ENCODE peak calls at places on chromosome 14, in five cellular contexts. Q, A, F, B and O are unnamed samples.

GRCh38 chr14:68792022-68792829 is 641 bp downstream of the ZFP36L1 start:
- DNase-seq in Q (no peak), A (peak), F (peak), B (no peak), O (no peak)

GRCh38 chr14:96095581-96096476 is 56.7 kb downstream of the C14orf132 start:
- DNase-seq in Q (peak), A (peak), F (no peak), B (no peak), O (no peak)

GRCh38 chr14:63492391-63492790 is 50.8 kb downstream of the PPP2R5E start:
- DNase-seq in Q (peak), A (no peak), F (no peak), B (no peak), O (no peak)

GRCh38 chr14:30296956-30297405 is 262.0 kb upstream of the G2E3 start:
- DNase-seq in Q (no peak), A (no peak), F (no peak), B (no peak), O (no peak)

GRCh38 chr14:30553311-30553989 is 5.5 kb upstream of the G2E3 start:
- DNase-seq in Q (peak), A (no peak), F (no peak), B (no peak), O (no peak)

GRCh38 chr14:101066826-101067508 is 163.4 kb upstream of the RTL1 start:
- DNase-seq in Q (no peak), A (no peak), F (no peak), B (peak), O (peak)

GRCh38 chr14:90795744-90796143 is 20.5 kb downstream of the TTC7B start:
- DNase-seq in Q (peak), A (no peak), F (no peak), B (no peak), O (no peak)

GRCh38 chr14:96037891-96038557 is 1.1 kb upstream of the C14orf132 start:
- DNase-seq in Q (no peak), A (peak), F (no peak), B (peak), O (no peak)

GRCh38 chr14:35046048-35046750 is at the start of gene FAM177A1:
- DNase-seq in Q (peak), A (peak), F (peak), B (peak), O (peak)
- TF ChIP-seq POLR2A in Q (peak), A (no peak), F (peak), B (peak), O (peak)

GRCh38 chr14:22699801-22700564 is 55.8 kb upstream of the OR6J1 start:
- DNase-seq in Q (no peak), A (no peak), F (no peak), B (no peak), O (no peak)
- TF ChIP-seq POLR2A in Q (no peak), A (no peak), F (no peak), B (no peak), O (no peak)

DNA sequence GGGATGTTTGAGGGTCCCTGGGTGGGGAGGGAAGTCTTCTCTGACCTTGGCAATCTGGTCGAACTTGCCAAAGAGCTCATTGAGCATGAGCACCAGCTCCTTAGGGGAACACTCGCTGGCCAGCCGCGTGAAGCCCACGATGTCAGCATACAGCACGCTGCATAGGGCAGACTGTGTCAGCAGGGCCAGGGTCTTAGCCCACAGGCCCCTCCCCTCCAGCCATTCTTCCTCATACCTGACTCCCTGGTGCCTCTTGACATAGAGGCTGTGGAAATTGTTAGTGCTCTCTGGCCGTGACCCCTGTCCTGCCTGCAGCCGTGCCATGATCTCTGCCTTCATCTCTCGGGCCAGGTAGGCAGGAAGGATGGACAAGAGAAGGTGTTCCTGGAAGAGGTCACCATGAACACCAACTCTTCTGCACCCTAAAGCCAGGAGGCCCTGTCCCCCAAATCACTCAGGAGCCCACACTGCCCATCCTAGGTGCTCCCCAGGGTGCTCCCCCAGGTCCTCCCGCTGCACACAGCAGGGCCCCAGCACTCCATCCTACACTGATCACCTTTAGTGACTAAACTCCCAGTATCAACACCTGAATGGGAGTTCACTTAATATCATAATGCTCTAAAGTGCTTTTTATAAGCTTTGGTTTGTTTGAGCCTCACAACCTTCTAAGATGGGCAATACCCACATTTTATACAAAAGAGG is 3.7 kb downstream of the ADCY4 start:
- DNase-seq in Q (no peak), A (no peak), F (no peak), B (no peak), O (no peak)
- TF ChIP-seq POLR2A in Q (no peak), A (no peak), F (no peak), B (no peak), O (no peak)

GRCh38 chr14:99944241-99944651 is 121.0 kb upstream of the EVL start:
- DNase-seq in Q (no peak), A (peak), F (no peak), B (peak), O (no peak)
- TF ChIP-seq POLR2A in Q (no peak), A (no peak), F (no peak), B (no peak), O (no peak)

DNA sequence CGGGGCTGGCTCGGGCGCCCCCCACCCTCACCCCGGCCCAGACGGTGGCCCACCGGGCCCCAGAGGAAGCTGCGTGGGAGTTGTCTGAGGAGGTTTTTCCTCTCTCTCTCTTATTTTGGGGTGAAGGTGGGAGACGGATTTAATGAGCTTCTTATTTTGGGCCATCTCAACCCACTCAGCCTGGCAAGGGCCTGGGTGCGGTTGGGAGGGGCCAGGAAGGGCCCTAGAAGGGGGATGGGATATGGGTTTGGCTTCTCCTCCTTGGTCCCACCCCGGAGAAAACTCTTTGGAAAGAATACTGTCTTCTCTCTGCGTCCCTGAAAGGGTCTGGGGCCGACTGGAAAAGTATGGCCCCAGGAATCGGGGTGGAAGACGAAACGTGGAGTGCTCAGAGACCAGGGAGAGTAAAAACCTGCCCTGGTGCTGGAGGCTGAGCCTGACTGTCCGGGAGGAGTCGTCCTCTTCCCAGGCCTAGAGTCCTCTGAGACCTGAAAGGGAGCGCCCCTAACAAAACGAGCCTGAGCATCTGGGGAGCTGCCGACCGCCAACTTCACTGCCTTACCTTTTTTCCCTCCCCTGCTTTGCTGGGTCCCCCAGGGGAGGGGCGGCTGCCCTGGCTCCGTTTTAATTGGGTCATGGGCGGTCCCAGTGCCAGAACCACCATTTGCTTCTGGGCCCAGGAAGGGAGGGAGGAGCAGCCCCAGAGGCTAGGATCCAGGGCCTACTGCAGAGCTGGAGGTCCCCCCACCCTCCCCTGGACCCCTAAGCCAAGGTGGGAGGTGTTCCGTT is 1.6 kb downstream of the MMP14 start:
- DNase-seq in Q (peak), A (no peak), F (no peak), B (peak), O (no peak)
- TF ChIP-seq POLR2A in Q (no peak), A (no peak), F (peak), B (peak), O (no peak)

DNA sequence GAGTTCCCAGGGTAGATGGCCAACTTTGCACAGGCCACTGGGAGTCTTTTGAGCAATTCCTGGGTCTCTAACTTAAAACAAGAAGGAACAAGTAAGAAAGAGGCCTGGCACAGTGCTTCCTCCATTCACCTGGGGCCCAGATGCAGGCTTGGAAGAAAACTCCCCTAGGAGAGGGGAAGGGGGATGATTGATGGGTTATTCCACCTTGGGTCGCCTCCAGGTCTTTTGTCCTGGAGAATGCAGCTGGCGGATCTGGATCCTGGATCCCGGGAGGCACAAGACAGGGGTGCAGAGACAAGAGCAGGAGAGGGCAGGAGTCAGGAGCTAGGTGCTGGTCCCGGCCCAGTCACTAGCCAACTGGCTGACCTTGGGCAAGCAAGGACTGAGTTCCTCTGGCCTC is 74.5 kb downstream of the ESRRB start:
- DNase-seq in Q (no peak), A (no peak), F (no peak), B (no peak), O (no peak)
- TF ChIP-seq POLR2A in Q (no peak), A (no peak), F (no peak), B (no peak), O (no peak)

DNA sequence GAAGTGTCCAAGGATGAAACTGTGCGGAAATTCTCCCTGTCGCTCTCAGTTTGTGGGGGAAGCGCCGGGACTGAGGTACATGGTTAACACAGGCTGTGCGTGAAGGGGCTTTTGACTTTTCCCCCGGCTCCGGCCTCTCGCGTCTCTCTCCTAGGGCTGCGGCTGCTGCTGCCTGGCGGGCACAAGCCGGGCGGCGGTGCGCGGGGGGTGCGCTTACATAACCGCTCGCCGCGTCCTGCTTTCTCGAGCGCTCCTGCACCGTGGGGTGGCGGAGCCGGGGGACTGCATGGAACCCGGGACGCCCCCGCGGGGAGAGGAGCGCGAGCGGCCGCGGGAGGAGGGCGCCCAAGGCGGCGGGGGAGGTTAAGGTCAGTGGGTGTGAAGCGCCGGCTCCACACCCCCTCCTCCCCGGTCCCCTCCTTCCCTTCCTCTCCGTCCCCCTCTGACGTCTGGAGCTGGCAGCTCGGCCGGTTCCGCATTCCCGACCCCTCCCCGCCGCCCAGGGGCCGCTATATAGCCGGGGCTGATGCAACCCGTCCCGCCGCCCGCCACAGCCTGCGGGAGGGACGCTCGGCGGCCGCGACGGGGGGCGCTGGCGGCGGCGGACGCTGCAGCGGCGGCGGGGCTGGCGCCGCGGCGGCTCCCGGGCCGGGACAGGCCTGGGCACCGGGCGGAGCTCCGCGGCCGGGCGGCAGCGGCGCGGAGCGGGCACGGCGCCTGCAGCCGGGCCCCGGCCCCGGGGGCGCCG is at the start of gene JDP2:
- DNase-seq in Q (peak), A (peak), F (peak), B (peak), O (peak)
- TF ChIP-seq POLR2A in Q (peak), A (no peak), F (peak), B (peak), O (peak)

DNA sequence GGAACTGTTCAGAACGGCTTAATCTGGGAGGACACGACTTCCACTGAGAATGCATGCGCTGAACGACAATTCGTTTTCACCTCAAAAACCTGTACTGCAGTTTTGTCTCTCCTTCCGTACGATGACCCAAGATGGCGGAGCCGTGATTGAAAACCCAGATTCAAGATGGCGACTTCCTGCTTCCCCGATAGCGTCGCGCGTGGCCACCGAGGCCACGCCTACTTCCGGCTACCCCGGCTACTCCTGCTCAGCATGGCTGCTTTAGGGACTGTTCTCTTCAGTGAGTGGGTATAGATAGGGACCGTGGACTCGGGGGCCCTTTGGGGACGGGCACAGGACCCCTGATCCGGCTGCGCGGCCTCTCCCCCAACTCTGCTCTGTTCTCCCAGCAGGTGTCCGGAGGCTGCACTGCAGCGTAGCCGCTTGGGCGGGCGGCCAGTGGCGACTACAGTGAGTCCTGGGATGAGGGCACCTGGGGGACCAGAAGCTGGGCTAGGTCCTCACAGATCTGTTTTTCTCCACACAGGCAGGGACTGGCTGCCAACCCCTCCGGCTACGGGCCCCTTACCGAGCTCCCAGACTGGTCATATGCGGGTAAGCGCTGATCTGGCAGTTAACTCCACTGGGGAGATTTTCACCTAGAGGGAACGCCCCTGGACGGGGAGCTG is at the start of gene MRPL52:
- DNase-seq in Q (peak), A (peak), F (peak), B (peak), O (peak)
- TF ChIP-seq POLR2A in Q (peak), A (no peak), F (no peak), B (peak), O (no peak)